ENCODE peak calls at places on chromosomes 6 and 20, in five cellular contexts. One of them, this sample, is unnamed.

GRCh38 chr6:26272171-26272631 is 92.8 kb upstream of the BTN3A2 start:
- DNase-seq in H1: no peak
- DNase-seq in WTC11: peak
- DNase-seq in HepG2: no peak
- DNase-seq in GM12878: no peak
- DNase-seq in this sample: no peak

GRCh38 chr6:125444234-125444949 is 142.6 kb upstream of the HDDC2 start:
- DNase-seq in H1: no peak
- DNase-seq in WTC11: no peak
- DNase-seq in HepG2: no peak
- DNase-seq in GM12878: no peak
- DNase-seq in this sample: no peak

GRCh38 chr20:20498081-20498861 is 130.4 kb downstream of the INSM1 start:
- DNase-seq in H1: no peak
- DNase-seq in WTC11: no peak
- DNase-seq in HepG2: no peak
- DNase-seq in GM12878: no peak
- DNase-seq in this sample: no peak

GRCh38 chr6:148175511-148176188 is 167.0 kb upstream of the SASH1 start:
- DNase-seq in H1: no peak
- DNase-seq in WTC11: no peak
- DNase-seq in HepG2: no peak
- DNase-seq in GM12878: no peak
- DNase-seq in this sample: no peak

GRCh38 chr6:65452333-65452732 is 254.7 kb downstream of the EYS start:
- DNase-seq in H1: no peak
- DNase-seq in WTC11: no peak
- DNase-seq in HepG2: no peak
- DNase-seq in GM12878: no peak
- DNase-seq in this sample: no peak

GRCh38 chr6:100260584-100260983 is 204.1 kb downstream of the SIM1 start:
- DNase-seq in H1: no peak
- DNase-seq in WTC11: no peak
- DNase-seq in HepG2: no peak
- DNase-seq in GM12878: no peak
- DNase-seq in this sample: no peak

GRCh38 chr20:40812415-40813212 is 123.6 kb upstream of the MAFB start:
- DNase-seq in H1: no peak
- DNase-seq in WTC11: no peak
- DNase-seq in HepG2: no peak
- DNase-seq in GM12878: no peak
- DNase-seq in this sample: no peak

GRCh38 chr6:30615219-30615957 is 1.7 kb downstream of the PPP1R10 start:
- DNase-seq in H1: peak
- DNase-seq in WTC11: no peak
- DNase-seq in HepG2: peak
- DNase-seq in GM12878: no peak
- DNase-seq in this sample: peak

GRCh38 chr6:30441171-30441570 is 48.1 kb upstream of the HLA-E start:
- DNase-seq in H1: no peak
- DNase-seq in WTC11: no peak
- DNase-seq in HepG2: no peak
- DNase-seq in GM12878: no peak
- DNase-seq in this sample: no peak

GRCh38 chr6:14762077-14762476 is 483.8 kb upstream of the JARID2 start:
- DNase-seq in H1: no peak
- DNase-seq in WTC11: no peak
- DNase-seq in HepG2: peak
- DNase-seq in GM12878: no peak
- DNase-seq in this sample: no peak

GRCh38 chr20:40887100-40887499 is 141.5 kb upstream of the TOP1 start:
- DNase-seq in H1: no peak
- DNase-seq in WTC11: no peak
- DNase-seq in HepG2: peak
- DNase-seq in GM12878: no peak
- DNase-seq in this sample: no peak

GRCh38 chr6:159842035-159842434 is 42.0 kb downstream of the PNLDC1 start:
- DNase-seq in H1: no peak
- DNase-seq in WTC11: no peak
- DNase-seq in HepG2: peak
- DNase-seq in GM12878: no peak
- DNase-seq in this sample: peak

GRCh38 chr20:15012551-15012950 is 675.1 kb upstream of the FLRT3 start:
- DNase-seq in H1: no peak
- DNase-seq in WTC11: no peak
- DNase-seq in HepG2: no peak
- DNase-seq in GM12878: no peak
- DNase-seq in this sample: no peak

GRCh38 chr6:147205690-147206600 is 1.7 kb downstream of the STXBP5 start:
- DNase-seq in H1: no peak
- DNase-seq in WTC11: no peak
- DNase-seq in HepG2: peak
- DNase-seq in GM12878: no peak
- DNase-seq in this sample: no peak

GRCh38 chr6:125611573-125612399 is 137.6 kb upstream of the HEY2 start:
- DNase-seq in H1: no peak
- DNase-seq in WTC11: peak
- DNase-seq in HepG2: no peak
- DNase-seq in GM12878: no peak
- DNase-seq in this sample: no peak

GRCh38 chr6:37566209-37566859 is 66.6 kb upstream of the CCDC167 start:
- DNase-seq in H1: no peak
- DNase-seq in WTC11: peak
- DNase-seq in HepG2: no peak
- DNase-seq in GM12878: no peak
- DNase-seq in this sample: no peak

GRCh38 chr6:149443411-149444181 is 41.2 kb downstream of the ZC3H12D start:
- DNase-seq in H1: no peak
- DNase-seq in WTC11: no peak
- DNase-seq in HepG2: no peak
- DNase-seq in GM12878: no peak
- DNase-seq in this sample: no peak

GRCh38 chr6:79076160-79076559 is 1.9 kb downstream of the PHIP start:
- DNase-seq in H1: no peak
- DNase-seq in WTC11: no peak
- DNase-seq in HepG2: peak
- DNase-seq in GM12878: no peak
- DNase-seq in this sample: no peak

GRCh38 chr6:19906161-19906560 is 69.0 kb downstream of the ID4 start:
- DNase-seq in H1: no peak
- DNase-seq in WTC11: no peak
- DNase-seq in HepG2: no peak
- DNase-seq in GM12878: no peak
- DNase-seq in this sample: no peak

GRCh38 chr6:77633993-77634392 is 18.8 kb upstream of the MEI4 start:
- DNase-seq in H1: no peak
- DNase-seq in WTC11: no peak
- DNase-seq in HepG2: no peak
- DNase-seq in GM12878: no peak
- DNase-seq in this sample: no peak

GRCh38 chr6:39254999-39255535 is 25.8 kb upstream of the KCNK5 start:
- DNase-seq in H1: no peak
- DNase-seq in WTC11: no peak
- DNase-seq in HepG2: no peak
- DNase-seq in GM12878: no peak
- DNase-seq in this sample: no peak

GRCh38 chr6:110703906-110704594 is 111.2 kb downstream of the CDK19 start:
- DNase-seq in H1: no peak
- DNase-seq in WTC11: no peak
- DNase-seq in HepG2: peak
- DNase-seq in GM12878: no peak
- DNase-seq in this sample: no peak

GRCh38 chr20:7993703-7994102 is 25.9 kb downstream of the TMX4 start:
- DNase-seq in H1: no peak
- DNase-seq in WTC11: no peak
- DNase-seq in HepG2: no peak
- DNase-seq in GM12878: no peak
- DNase-seq in this sample: no peak

GRCh38 chr20:18613553-18613952 is 25.7 kb downstream of the DTD1 start:
- DNase-seq in H1: no peak
- DNase-seq in WTC11: no peak
- DNase-seq in HepG2: no peak
- DNase-seq in GM12878: no peak
- DNase-seq in this sample: no peak

GRCh38 chr6:134373282-134373922 is 55.5 kb upstream of the SGK1 start:
- DNase-seq in H1: no peak
- DNase-seq in WTC11: no peak
- DNase-seq in HepG2: no peak
- DNase-seq in GM12878: peak
- DNase-seq in this sample: no peak

GRCh38 chr6:108078191-108078590 is 3.6 kb upstream of the OSTM1 start:
- DNase-seq in H1: no peak
- DNase-seq in WTC11: no peak
- DNase-seq in HepG2: no peak
- DNase-seq in GM12878: no peak
- DNase-seq in this sample: no peak

GRCh38 chr6:88856566-88856965 is 106.9 kb downstream of the RNGTT start:
- DNase-seq in H1: no peak
- DNase-seq in WTC11: no peak
- DNase-seq in HepG2: no peak
- DNase-seq in GM12878: no peak
- DNase-seq in this sample: no peak

GRCh38 chr6:167917755-167918154 is 79.7 kb upstream of the KIF25 start:
- DNase-seq in H1: no peak
- DNase-seq in WTC11: no peak
- DNase-seq in HepG2: no peak
- DNase-seq in GM12878: no peak
- DNase-seq in this sample: no peak

GRCh38 chr6:42260424-42260888 is 42.8 kb upstream of the MRPS10 start:
- DNase-seq in H1: no peak
- DNase-seq in WTC11: peak
- DNase-seq in HepG2: peak
- DNase-seq in GM12878: no peak
- DNase-seq in this sample: peak

DNA sequence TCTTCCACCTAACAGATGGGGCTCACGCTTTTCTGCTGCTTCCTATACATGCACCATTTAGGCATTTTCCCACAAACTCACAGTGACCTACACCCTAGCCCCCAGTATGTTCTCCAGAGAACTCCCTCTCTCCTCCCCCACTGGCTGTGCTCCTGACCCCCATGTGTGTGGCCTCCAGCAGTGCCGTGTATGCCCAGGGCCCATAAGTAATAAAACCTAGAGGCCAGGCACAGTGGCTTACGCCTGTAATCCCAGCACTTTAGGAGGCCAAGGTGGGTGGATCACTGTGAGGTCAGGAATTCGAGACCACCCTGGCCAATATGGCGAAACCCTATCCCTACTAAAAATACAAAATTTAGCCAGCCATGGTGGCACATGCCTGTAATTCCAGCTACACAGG is 54.7 kb upstream of the NXT1 start:
- DNase-seq in H1: no peak
- DNase-seq in WTC11: no peak
- DNase-seq in HepG2: no peak
- DNase-seq in GM12878: no peak
- DNase-seq in this sample: no peak
- TF ChIP-seq ATF3 in H1: no peak
- TF ChIP-seq ATF3 in WTC11: no peak
- TF ChIP-seq ATF3 in HepG2: no peak
- TF ChIP-seq ATF3 in GM12878: no peak
- TF ChIP-seq ATF3 in this sample: no peak

GRCh38 chr6:75393806-75394205 is 99.8 kb downstream of the FILIP1 start:
- DNase-seq in H1: no peak
- DNase-seq in WTC11: no peak
- DNase-seq in HepG2: no peak
- DNase-seq in GM12878: no peak
- DNase-seq in this sample: no peak

GRCh38 chr6:75403563-75403962 is 90.0 kb downstream of the FILIP1 start:
- DNase-seq in H1: no peak
- DNase-seq in WTC11: no peak
- DNase-seq in HepG2: no peak
- DNase-seq in GM12878: no peak
- DNase-seq in this sample: no peak

GRCh38 chr6:75402296-75402695 is 91.3 kb downstream of the FILIP1 start:
- DNase-seq in H1: no peak
- DNase-seq in WTC11: no peak
- DNase-seq in HepG2: no peak
- DNase-seq in GM12878: no peak
- DNase-seq in this sample: peak

GRCh38 chr6:75396005-75396800 is 97.4 kb downstream of the FILIP1 start:
- DNase-seq in H1: no peak
- DNase-seq in WTC11: no peak
- DNase-seq in HepG2: no peak
- DNase-seq in GM12878: no peak
- DNase-seq in this sample: no peak

GRCh38 chr6:75397806-75398465 is 95.7 kb downstream of the FILIP1 start:
- DNase-seq in H1: no peak
- DNase-seq in WTC11: no peak
- DNase-seq in HepG2: peak
- DNase-seq in GM12878: no peak
- DNase-seq in this sample: no peak
- TF ChIP-seq ATF3 in H1: no peak
- TF ChIP-seq ATF3 in WTC11: no peak
- TF ChIP-seq ATF3 in HepG2: no peak
- TF ChIP-seq ATF3 in GM12878: no peak
- TF ChIP-seq ATF3 in this sample: no peak

DNA sequence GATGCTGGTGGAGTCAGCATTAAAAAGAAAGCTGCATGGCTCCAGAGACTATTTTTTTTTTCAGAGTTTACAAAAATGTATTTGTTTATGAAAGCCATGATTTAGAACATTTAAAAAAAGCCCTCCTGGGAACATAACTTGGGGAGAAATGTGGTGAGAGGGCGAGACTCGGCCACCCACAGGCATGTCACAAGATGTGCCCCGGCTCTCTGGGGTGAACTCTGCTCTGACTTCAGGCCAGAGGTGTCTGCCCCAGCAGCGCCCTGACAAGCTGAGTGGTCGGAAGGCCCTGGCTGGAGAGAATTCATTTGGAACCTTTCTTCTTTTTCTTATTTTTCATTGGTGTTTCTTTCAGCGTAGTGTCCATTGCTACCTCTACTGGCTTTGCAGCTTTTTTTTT is 21.7 kb upstream of the RFPL4B start:
- DNase-seq in H1: no peak
- DNase-seq in WTC11: no peak
- DNase-seq in HepG2: no peak
- DNase-seq in GM12878: no peak
- DNase-seq in this sample: no peak
- TF ChIP-seq ATF3 in H1: no peak
- TF ChIP-seq ATF3 in WTC11: no peak
- TF ChIP-seq ATF3 in HepG2: no peak
- TF ChIP-seq ATF3 in GM12878: no peak
- TF ChIP-seq ATF3 in this sample: no peak

DNA sequence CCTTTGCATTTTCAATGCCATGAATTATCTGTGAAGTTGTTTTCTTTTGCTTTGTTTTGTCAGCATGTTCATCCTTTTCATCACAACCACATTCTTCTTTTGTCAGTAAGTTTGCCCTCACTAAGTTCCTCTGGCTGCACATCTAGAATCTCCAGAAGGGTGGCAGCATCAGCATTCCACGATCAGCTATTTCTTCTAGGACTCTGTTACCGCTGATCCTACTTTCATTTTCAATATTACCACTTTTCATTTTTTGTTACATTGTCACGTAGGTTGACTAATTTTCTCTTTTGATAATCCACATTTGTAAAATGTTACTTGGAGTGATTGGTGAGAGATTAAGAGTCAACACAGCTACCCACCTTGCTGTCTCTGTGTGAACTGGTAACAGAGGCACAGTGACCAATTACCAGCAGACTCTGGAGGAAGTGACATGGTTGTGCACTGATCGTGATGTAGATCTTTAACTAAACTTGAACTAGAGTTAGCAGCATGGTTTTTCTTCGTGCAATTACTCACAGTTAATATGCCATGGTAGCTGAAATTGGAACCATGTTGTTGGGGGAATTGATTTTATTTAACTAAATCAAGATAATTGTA is 307.9 kb upstream of the SLC35B3 start:
- DNase-seq in H1: no peak
- DNase-seq in WTC11: no peak
- DNase-seq in HepG2: peak
- DNase-seq in GM12878: no peak
- DNase-seq in this sample: peak
- TF ChIP-seq ATF3 in H1: no peak
- TF ChIP-seq ATF3 in WTC11: no peak
- TF ChIP-seq ATF3 in HepG2: no peak
- TF ChIP-seq ATF3 in GM12878: no peak
- TF ChIP-seq ATF3 in this sample: no peak